ENCODE peak calls at places on chromosome 20, in six cellular contexts. Q is Peyer's patch, Y is sigmoid colon, C is breast epithelium, E is A549, F is spleen. M is an unnamed sample.

GRCh38 chr20:35742741-35743523 is 872 bp upstream of the RBM39 start:
- DNase-seq in E (no peak), Y (no peak), C (no peak), F (no peak), Q (no peak), M (no peak)

GRCh38 chr20:53914861-53915458 is 155.4 kb downstream of the BCAS1 start:
- DNase-seq in Y (no peak), C (no peak), Q (no peak), F (no peak), E (no peak), M (peak)

GRCh38 chr20:36808317-36809257 is 35.0 kb upstream of the DSN1 start:
- DNase-seq in Q (peak), Y (peak), F (peak), C (no peak), E (peak), M (peak)

GRCh38 chr20:25035924-25036323 is 22.0 kb downstream of the ACSS1 start:
- DNase-seq in Q (no peak), C (no peak), F (no peak), E (no peak), Y (no peak), M (no peak)

GRCh38 chr20:32859961-32860360 is 1.2 kb downstream of the EFCAB8 start:
- DNase-seq in Y (no peak), F (no peak), C (no peak), E (no peak), Q (no peak), M (no peak)

GRCh38 chr20:1842281-1842680 is 52.9 kb upstream of the SIRPA start:
- DNase-seq in E (no peak), C (no peak), Q (no peak), Y (no peak), F (no peak), M (no peak)

GRCh38 chr20:63772781-63773520 is 33.4 kb downstream of the SLC2A4RG start:
- DNase-seq in C (no peak), Y (no peak), E (no peak), Q (no peak), F (peak), M (no peak)

GRCh38 chr20:22584630-22584921 is 204 bp upstream of the FOXA2 start:
- DNase-seq in E (peak), Q (peak), Y (no peak), C (no peak), F (no peak), M (no peak)

GRCh38 chr20:21125072-21125848 is 622 bp upstream of the KIZ start:
- DNase-seq in Y (peak), C (no peak), E (peak), Q (peak), F (peak), M (peak)

GRCh38 chr20:62900052-62900691 is 26.1 kb downstream of the DIDO1 start:
- DNase-seq in C (peak), Q (peak), F (peak), Y (peak), E (peak), M (peak)

GRCh38 chr20:571754-572331 is 28.3 kb upstream of the CSNK2A1 start:
- DNase-seq in E (no peak), Y (peak), Q (peak), C (peak), F (no peak), M (no peak)

GRCh38 chr20:60013296-60014142 is 55.3 kb downstream of the CDH26 start:
- DNase-seq in F (no peak), Q (no peak), C (no peak), E (no peak), Y (no peak), M (no peak)

GRCh38 chr20:9353916-9354276 is 160.5 kb upstream of the LAMP5 start:
- DNase-seq in F (no peak), Q (no peak), Y (no peak), E (no peak), C (no peak), M (no peak)

GRCh38 chr20:62892348-62893304 is 31.0 kb upstream of the TCFL5 start:
- DNase-seq in C (no peak), Q (no peak), E (no peak), Y (no peak), F (peak), M (no peak)

GRCh38 chr20:59823456-59823855 is 110.0 kb downstream of the SYCP2 start:
- DNase-seq in E (no peak), F (no peak), Q (no peak), C (no peak), Y (no peak), M (peak)

GRCh38 chr20:63898882-63899558 is 4.1 kb downstream of the DNAJC5 start:
- DNase-seq in Y (no peak), E (no peak), F (peak), Q (no peak), C (no peak), M (no peak)

GRCh38 chr20:63564036-63564810 is 9.8 kb downstream of the HELZ2 start:
- DNase-seq in Y (no peak), Q (no peak), F (peak), C (no peak), E (no peak), M (no peak)

GRCh38 chr20:52859156-52859887 is 112.8 kb upstream of the TSHZ2 start:
- DNase-seq in Y (no peak), F (no peak), C (no peak), E (no peak), Q (no peak), M (no peak)

GRCh38 chr20:45962031-45962755 is 9.8 kb downstream of the ZNF335 start:
- DNase-seq in Q (peak), E (no peak), F (peak), C (peak), Y (peak), M (no peak)

GRCh38 chr20:62595491-62595890 is 46.8 kb upstream of the SLCO4A1 start:
- DNase-seq in Y (no peak), C (peak), E (peak), Q (peak), F (peak), M (no peak)

GRCh38 chr20:10848810-10849370 is 175.1 kb upstream of the JAG1 start:
- DNase-seq in Q (peak), F (no peak), Y (peak), E (peak), C (no peak), M (peak)

GRCh38 chr20:60334936-60335335 is 376.7 kb downstream of the CDH26 start:
- DNase-seq in C (no peak), F (no peak), Y (no peak), Q (no peak), E (no peak), M (no peak)

GRCh38 chr20:45765980-45766379 is 25.7 kb downstream of the WFDC3 start:
- DNase-seq in E (no peak), Y (no peak), C (no peak), F (no peak), Q (no peak), M (no peak)

GRCh38 chr20:63642518-63643247 is 10.5 kb downstream of the STMN3 start:
- DNase-seq in F (peak), Y (no peak), C (no peak), Q (peak), E (no peak), M (no peak)

GRCh38 chr20:47501117-47501482 is 587 bp upstream of the NCOA3 start:
- DNase-seq in C (no peak), E (peak), Y (no peak), Q (no peak), F (no peak), M (no peak)

GRCh38 chr20:51531141-51531710 is 11.3 kb downstream of the NFATC2 start:
- DNase-seq in C (no peak), Y (no peak), F (no peak), E (peak), Q (no peak), M (no peak)
- TF ChIP-seq CTCF in C (no peak), Y (no peak), F (no peak), E (no peak), Q (no peak), M (no peak)

GRCh38 chr20:34582221-34582620 is 23.7 kb downstream of the MAP1LC3A start:
- DNase-seq in F (no peak), Q (no peak), E (no peak), C (no peak), Y (no peak), M (no peak)

GRCh38 chr20:34579936-34580587 is 21.5 kb downstream of the MAP1LC3A start:
- DNase-seq in F (no peak), Y (no peak), Q (no peak), C (no peak), E (no peak), M (peak)

GRCh38 chr20:34581341-34582189 is 23.0 kb downstream of the MAP1LC3A start:
- DNase-seq in Y (no peak), E (no peak), Q (no peak), C (no peak), F (no peak), M (peak)

GRCh38 chr20:34579191-34579661 is 20.7 kb downstream of the MAP1LC3A start:
- DNase-seq in Y (no peak), E (no peak), C (no peak), Q (peak), F (no peak), M (peak)

DNA sequence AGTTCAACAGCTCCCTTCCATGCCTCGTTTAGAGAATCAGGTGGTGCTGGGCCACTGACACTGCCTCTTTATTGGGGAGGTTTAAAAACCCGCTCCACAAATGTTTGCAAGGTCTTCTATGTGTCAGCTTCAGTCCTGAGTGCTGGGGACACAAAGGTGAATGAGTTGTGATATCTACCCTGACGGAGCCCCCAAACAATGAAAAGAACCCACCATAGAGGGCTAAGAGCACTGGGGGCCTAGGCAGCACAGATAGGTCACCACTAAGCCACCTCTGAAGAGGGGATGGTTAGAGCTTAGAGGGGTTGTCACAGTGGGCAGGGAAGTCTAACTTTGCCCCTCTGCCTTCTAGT is 22.0 kb downstream of the MAP1LC3A start:
- DNase-seq in F (no peak), C (no peak), Y (no peak), E (no peak), Q (no peak), M (peak)
- H3K4me3 ChIP-seq in F (no peak), C (no peak), Y (no peak), E (no peak), Q (no peak), M (no peak)

GRCh38 chr20:31666258-31667042 is 28.7 kb downstream of the COX4I2 start:
- DNase-seq in Y (peak), C (no peak), F (peak), E (no peak), Q (no peak), M (peak)
- TF ChIP-seq POLR2A in Y (no peak), C (no peak), F (no peak), E (no peak), Q (no peak), M (no peak)

GRCh38 chr20:48956052-48956451 is 34.5 kb downstream of the ARFGEF2 start:
- DNase-seq in C (no peak), Y (no peak), E (no peak), F (no peak), Q (no peak), M (no peak)

GRCh38 chr20:48957053-48957481 is 35.6 kb downstream of the ARFGEF2 start:
- DNase-seq in C (no peak), Y (no peak), Q (no peak), E (no peak), F (no peak), M (no peak)

GRCh38 chr20:48958743-48959142 is 37.2 kb downstream of the ARFGEF2 start:
- DNase-seq in Q (no peak), E (no peak), F (no peak), C (no peak), Y (no peak), M (no peak)

GRCh38 chr20:48959902-48960550 is 38.5 kb downstream of the ARFGEF2 start:
- DNase-seq in E (no peak), Q (no peak), F (no peak), C (no peak), Y (no peak), M (no peak)

DNA sequence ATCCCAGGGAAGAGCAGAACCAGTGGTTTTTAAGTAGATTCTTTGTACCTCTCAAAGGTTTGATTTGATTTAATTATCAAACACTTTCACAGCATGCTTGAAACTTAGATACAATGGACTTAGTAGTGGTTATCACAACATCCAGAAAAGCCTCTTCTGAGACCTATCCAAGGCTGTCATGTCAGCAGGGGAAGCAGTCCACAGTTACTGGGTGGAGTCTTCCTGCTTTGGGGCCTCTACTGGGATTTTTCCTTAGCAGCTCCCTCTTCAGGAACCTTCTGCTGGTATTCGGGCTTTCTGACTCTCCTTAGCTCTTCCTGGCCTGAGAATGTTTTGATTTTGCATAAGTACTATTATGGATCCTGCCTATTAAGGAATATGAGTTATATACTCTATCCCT is 36.0 kb downstream of the ARFGEF2 start:
- DNase-seq in Y (no peak), Q (no peak), F (no peak), C (no peak), E (no peak), M (no peak)
- TF ChIP-seq CTCF in Y (no peak), Q (no peak), F (no peak), C (no peak), E (no peak), M (no peak)

GRCh38 chr20:6533828-6534388 is 233.6 kb upstream of the BMP2 start:
- DNase-seq in C (no peak), F (no peak), Y (no peak), Q (no peak), E (no peak), M (no peak)
- H3K4me3 ChIP-seq in C (peak), F (no peak), Y (peak), Q (peak), E (no peak), M (no peak)

GRCh38 chr20:50348118-50348517 is 157.5 kb downstream of the CEBPB start:
- DNase-seq in Y (peak), F (peak), Q (no peak), E (no peak), C (no peak), M (peak)

GRCh38 chr20:50344232-50345071 is 153.8 kb downstream of the CEBPB start:
- DNase-seq in Q (no peak), C (no peak), E (no peak), F (no peak), Y (peak), M (peak)

GRCh38 chr20:50347568-50347981 is 156.9 kb downstream of the CEBPB start:
- DNase-seq in C (peak), F (peak), E (no peak), Y (peak), Q (no peak), M (peak)

GRCh38 chr20:50345712-50346371 is 155.2 kb downstream of the CEBPB start:
- DNase-seq in Y (peak), C (no peak), Q (no peak), E (no peak), F (peak), M (no peak)

GRCh38 chr20:50346372-50347347 is 156.0 kb downstream of the CEBPB start:
- DNase-seq in Q (peak), C (peak), F (peak), Y (peak), E (no peak), M (peak)
- TF ChIP-seq POLR2A in Q (no peak), C (no peak), F (no peak), Y (no peak), E (no peak), M (no peak)

DNA sequence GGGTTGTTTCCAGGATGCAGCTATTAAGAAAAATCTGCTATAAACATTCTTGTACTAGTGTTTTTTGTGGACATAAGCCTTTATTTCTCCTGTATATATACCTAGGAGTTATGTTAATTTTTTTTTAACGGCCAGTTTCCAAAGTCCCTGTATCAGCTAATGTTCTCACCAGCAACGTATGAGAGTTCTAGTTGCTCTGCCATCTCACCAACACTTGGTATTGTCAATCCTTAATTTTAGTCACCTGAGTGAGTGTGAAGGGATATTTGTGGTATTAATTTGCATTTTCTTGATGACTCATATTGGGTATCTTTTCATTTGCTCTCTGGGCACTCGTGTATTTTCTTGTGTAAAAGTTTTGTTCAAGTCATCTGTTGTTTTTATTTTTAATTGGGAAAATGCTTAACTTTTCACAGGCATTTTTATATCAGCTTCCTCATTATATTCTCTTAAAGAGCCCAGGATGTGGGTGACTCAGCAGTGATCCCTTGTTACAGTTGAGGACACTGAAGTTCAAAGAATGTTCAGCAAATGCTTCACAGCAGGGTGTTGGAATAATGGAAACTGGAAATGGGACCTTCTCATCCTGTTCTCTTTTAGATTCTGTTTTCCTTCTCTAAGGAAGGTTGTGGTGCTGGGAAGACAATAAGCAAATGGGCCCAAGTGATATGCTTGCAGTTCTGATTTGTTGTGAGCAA is 211.7 kb upstream of the PRND start:
- DNase-seq in C (no peak), F (no peak), E (no peak), Q (no peak), Y (no peak), M (no peak)
- TF ChIP-seq CTCF in C (no peak), F (no peak), E (no peak), Q (no peak), Y (no peak), M (no peak)

GRCh38 chr20:58513580-58514285 is 1.5 kb downstream of the APCDD1L start:
- DNase-seq in F (no peak), Q (no peak), Y (no peak), E (no peak), C (no peak), M (no peak)

GRCh38 chr20:58511861-58512260 is 3.3 kb downstream of the APCDD1L start:
- DNase-seq in C (no peak), E (no peak), F (no peak), Y (no peak), Q (no peak), M (no peak)

GRCh38 chr20:58512808-58513552 is 2.2 kb downstream of the APCDD1L start:
- DNase-seq in Y (peak), F (no peak), E (no peak), C (no peak), Q (no peak), M (no peak)

GRCh38 chr20:58515240-58516212 is at the start of gene APCDD1L:
- DNase-seq in C (no peak), Y (peak), F (no peak), Q (no peak), E (no peak), M (no peak)

GRCh38 chr20:58514321-58515239 is 619 bp downstream of the APCDD1L start:
- DNase-seq in E (no peak), C (no peak), F (no peak), Q (no peak), Y (peak), M (peak)
- H3K4me3 ChIP-seq in E (no peak), C (peak), F (no peak), Q (peak), Y (peak), M (peak)

M was measured in lower leg skin.